ENCODE peak calls at places on chromosomes 12 and 14, in six cellular contexts. D is GM04503, A is neural crest cell, N is OCI-LY7, I is HEK293T, H is endothelial cell. J is an unnamed sample.

GRCh38 chr14:86675059-86675458 is 1145.1 kb downstream of the FLRT2 start:
- DNase-seq in D (no peak), A (no peak), N (no peak), I (no peak), H (no peak), J (no peak)

GRCh38 chr12:54033106-54033979 is 493 bp downstream of the HOXC5 start:
- DNase-seq in D (no peak), A (no peak), N (no peak), I (peak), H (no peak), J (peak)

GRCh38 chr12:123444396-123445026 is 8.0 kb upstream of the RILPL2 start:
- DNase-seq in D (no peak), A (no peak), N (no peak), I (no peak), H (no peak), J (no peak)

GRCh38 chr12:6182279-6182898 is 17.8 kb upstream of the CD9 start:
- DNase-seq in D (peak), A (peak), N (no peak), I (no peak), H (no peak), J (peak)

GRCh38 chr14:21454843-21455550 is 926 bp downstream of the CHD8 start:
- DNase-seq in D (no peak), A (no peak), N (peak), I (no peak), H (no peak), J (no peak)

GRCh38 chr12:68240079-68240478 is 13.3 kb downstream of the IL22 start:
- DNase-seq in D (peak), A (no peak), N (no peak), I (no peak), H (no peak), J (peak)

GRCh38 chr12:84644936-84645335 is 267.7 kb downstream of the SLC6A15 start:
- DNase-seq in D (no peak), A (no peak), N (no peak), I (no peak), H (no peak), J (no peak)

GRCh38 chr12:89783321-89784060 is 74.9 kb upstream of the ATP2B1 start:
- DNase-seq in D (peak), A (no peak), N (no peak), I (peak), H (no peak), J (peak)

GRCh38 chr14:78164226-78164853 is 5.8 kb upstream of the NRXN3 start:
- DNase-seq in D (no peak), A (peak), N (peak), I (peak), H (peak), J (no peak)

GRCh38 chr14:38342803-38343202 is 86.9 kb upstream of the CLEC14A start:
- DNase-seq in D (peak), A (no peak), N (no peak), I (no peak), H (no peak), J (peak)

GRCh38 chr12:109710279-109710746 is 3.3 kb upstream of the FAM222A start:
- DNase-seq in D (no peak), A (no peak), N (no peak), I (no peak), H (no peak), J (no peak)